ENCODE peak calls at places on chromosomes 2 and 18, in ten cellular contexts. L, N, I, V, E, J, R, Y, P and F are unnamed samples.

GRCh38 chr2:95034818-95035217 is 9.3 kb downstream of the MAL start:
- DNase-seq in L (no peak), N (no peak), I (no peak), V (no peak), E (no peak), J (no peak), R (no peak), Y (no peak), P (no peak), F (no peak)

GRCh38 chr2:65343381-65343780 is 89.0 kb downstream of the SPRED2 start:
- DNase-seq in L (no peak), N (no peak), I (no peak), V (no peak), E (no peak), J (no peak), R (no peak), Y (no peak), P (no peak), F (no peak)

GRCh38 chr2:109279243-109279860 is 150.3 kb downstream of the SH3RF3 start:
- DNase-seq in L (no peak), N (no peak), I (no peak), V (no peak), E (no peak), J (peak; percentile 62), R (no peak), Y (no peak), P (no peak), F (no peak)

GRCh38 chr2:170717991-170718589 is 3.0 kb downstream of the SP5 start:
- DNase-seq in L (no peak), N (peak; percentile 64), I (no peak), V (no peak), E (no peak), J (peak; percentile 50), R (no peak), Y (no peak), P (no peak), F (no peak)

GRCh38 chr2:241943209-241943850 is 73.8 kb downstream of the RTP5 start:
- DNase-seq in L (no peak), N (no peak), I (no peak), V (no peak), E (no peak), J (peak; percentile 28), R (no peak), Y (no peak), P (no peak), F (no peak)

GRCh38 chr2:71992036-71992435 is 155.6 kb downstream of the CYP26B1 start:
- DNase-seq in L (no peak), N (no peak), I (no peak), V (no peak), E (no peak), J (no peak), R (no peak), Y (no peak), P (no peak), F (no peak)

GRCh38 chr2:25309402-25309801 is 32.3 kb downstream of the DNMT3A start:
- DNase-seq in L (no peak), N (peak; percentile 75), I (peak; percentile 77), V (no peak), E (no peak), J (peak; percentile 91), R (peak; percentile 53), Y (peak; percentile 40), P (peak; percentile 45), F (peak; percentile 84)

GRCh38 chr18:55857961-55858360 is 270.0 kb upstream of the TCF4 start:
- DNase-seq in L (no peak), N (no peak), I (no peak), V (no peak), E (no peak), J (no peak), R (no peak), Y (no peak), P (no peak), F (no peak)

GRCh38 chr18:49874238-49874637 is 60.9 kb upstream of the ACAA2 start:
- DNase-seq in L (no peak), N (no peak), I (no peak), V (peak; percentile 68), E (no peak), J (no peak), R (no peak), Y (no peak), P (no peak), F (no peak)

GRCh38 chr18:55136864-55137263 is 177.6 kb upstream of the CCDC68 start:
- DNase-seq in L (no peak), N (no peak), I (no peak), V (peak; percentile 37), E (no peak), J (no peak), R (no peak), Y (no peak), P (no peak), F (no peak)

GRCh38 chr2:27502149-27502548 is 5.5 kb downstream of the GCKR start:
- DNase-seq in L (no peak), N (no peak), I (no peak), V (no peak), E (no peak), J (no peak), R (no peak), Y (no peak), P (no peak), F (no peak)

GRCh38 chr2:144521702-144522101 is 1.8 kb upstream of the ZEB2 start:
- DNase-seq in L (no peak), N (no peak), I (no peak), V (no peak), E (no peak), J (no peak), R (no peak), Y (no peak), P (no peak), F (no peak)

GRCh38 chr2:230774348-230774951 is 61.8 kb downstream of the CAB39 start:
- DNase-seq in L (no peak), N (no peak), I (no peak), V (peak; percentile 75), E (no peak), J (no peak), R (no peak), Y (no peak), P (no peak), F (no peak)

GRCh38 chr2:240929364-240930095 is 23.4 kb downstream of the CROCC2 start:
- DNase-seq in L (no peak), N (no peak), I (no peak), V (no peak), E (peak; percentile 3), J (peak; percentile 35), R (no peak), Y (no peak), P (no peak), F (no peak)

GRCh38 chr18:53796042-53796729 is 428.3 kb downstream of the MBD2 start:
- DNase-seq in L (peak; percentile 60), N (no peak), I (no peak), V (peak; percentile 91), E (no peak), J (no peak), R (no peak), Y (no peak), P (no peak), F (no peak)

GRCh38 chr2:1639086-1639858 is 105.0 kb downstream of the PXDN start:
- DNase-seq in L (no peak), N (no peak), I (no peak), V (no peak), E (no peak), J (no peak), R (no peak), Y (no peak), P (no peak), F (no peak)

GRCh38 chr18:24837065-24837464 is 376.6 kb downstream of the HRH4 start:
- DNase-seq in L (no peak), N (no peak), I (no peak), V (peak; percentile 10), E (no peak), J (no peak), R (no peak), Y (no peak), P (no peak), F (no peak)

GRCh38 chr2:37377187-37377532 is 32.7 kb downstream of the QPCT start:
- DNase-seq in L (no peak), N (no peak), I (peak; percentile 66), V (peak; percentile 38), E (peak; percentile 40), J (no peak), R (no peak), Y (no peak), P (no peak), F (no peak)

GRCh38 chr2:120779781-120780283 is 44.2 kb downstream of the GLI2 start:
- DNase-seq in L (no peak), N (peak; percentile 38), I (no peak), V (peak; percentile 14), E (no peak), J (peak; percentile 82), R (no peak), Y (no peak), P (no peak), F (no peak)

GRCh38 chr2:499726-500125 is 177.5 kb downstream of the TMEM18 start:
- DNase-seq in L (no peak), N (no peak), I (no peak), V (no peak), E (no peak), J (no peak), R (no peak), Y (no peak), P (no peak), F (no peak)
- H3K36me3 ChIP-seq in L (no peaks in the 10 kb centered on the region), N (no peaks in the 10 kb centered on the region), I (no peaks in the 10 kb centered on the region), V (no peaks in the 10 kb centered on the region), E (no peaks in the 10 kb centered on the region), J (no peaks in the 10 kb centered on the region), R (no peaks in the 10 kb centered on the region), Y (no peaks in the 10 kb centered on the region), P (no peaks in the 10 kb centered on the region), F (no peaks in the 10 kb centered on the region)

GRCh38 chr18:58624011-58624410 is 4.9 kb downstream of the ALPK2 start:
- DNase-seq in L (no peak), N (no peak), I (no peak), V (no peak), E (no peak), J (no peak), R (no peak), Y (no peak), P (no peak), F (no peak)
- H3K27ac ChIP-seq in L (no peak overlapping the region), N (no peak overlapping the region), I (no peak overlapping the region), V (no peak overlapping the region), E (no peak overlapping the region), J (no peak overlapping the region), R (no peak overlapping the region), Y (no peak overlapping the region), P (no peak overlapping the region), F (no peak overlapping the region)

GRCh38 chr18:58336605-58337004 is 292.3 kb downstream of the ALPK2 start:
- DNase-seq in L (no peak), N (no peak), I (no peak), V (no peak), E (no peak), J (no peak), R (no peak), Y (no peak), P (no peak), F (no peak)
- H3K36me3 ChIP-seq in L (no peaks in the 10 kb centered on the region), N (no peaks in the 10 kb centered on the region), I (no peaks in the 10 kb centered on the region), V (peaks cover 28% of the 10 kb centered on the region), E (no peaks in the 10 kb centered on the region), J (peaks cover 27% of the 10 kb centered on the region), R (no peaks in the 10 kb centered on the region), Y (no peaks in the 10 kb centered on the region), P (no peaks in the 10 kb centered on the region), F (no peaks in the 10 kb centered on the region)

GRCh38 chr2:182522930-182523541 is 96.2 kb upstream of the PDE1A start:
- DNase-seq in L (no peak), N (no peak), I (no peak), V (no peak), E (no peak), J (no peak), R (no peak), Y (no peak), P (no peak), F (no peak)

GRCh38 chr2:182521453-182522427 is 94.9 kb upstream of the PDE1A start:
- DNase-seq in L (no peak), N (no peak), I (no peak), V (no peak), E (no peak), J (no peak), R (no peak), Y (no peak), P (no peak), F (no peak)

GRCh38 chr2:182522428-182522896 is 95.6 kb upstream of the PDE1A start:
- DNase-seq in L (no peak), N (peak; percentile 49), I (no peak), V (no peak), E (no peak), J (no peak), R (no peak), Y (no peak), P (no peak), F (no peak)
- H3K27ac ChIP-seq in L (no peak overlapping the region), N (no peak overlapping the region), I (no peak overlapping the region), V (no peak overlapping the region), E (no peak overlapping the region), J (peak overlapping the region; percentile 93), R (no peak overlapping the region), Y (no peak overlapping the region), P (no peak overlapping the region), F (no peak overlapping the region)